ENCODE peak calls at places on chromosomes 13 and 19, in five cellular contexts. C, O, N, F and J are unnamed samples.

GRCh38 chr19:13995017-13995728 is 10.9 kb downstream of the RFX1 start:
- DNase-seq in C (no peak), O (no peak), N (no peak), F (no peak), J (no peak)

GRCh38 chr13:73001971-73002370 is 56.8 kb upstream of the KLF5 start:
- DNase-seq in C (no peak), O (no peak), N (no peak), F (no peak), J (no peak)

GRCh38 chr13:66312312-66313087 is 917.6 kb downstream of the PCDH9 start:
- DNase-seq in C (no peak), O (no peak), N (peak), F (no peak), J (peak)

GRCh38 chr19:45451181-45451849 is 16.5 kb upstream of the FOSB start:
- DNase-seq in C (no peak), O (no peak), N (no peak), F (no peak), J (no peak)

GRCh38 chr19:44540736-44541135 is 11.3 kb upstream of the CEACAM20 start:
- DNase-seq in C (no peak), O (no peak), N (no peak), F (no peak), J (no peak)

GRCh38 chr13:39347926-39348901 is 254.8 kb downstream of the LHFPL6 start:
- DNase-seq in C (no peak), O (no peak), N (no peak), F (no peak), J (no peak)

GRCh38 chr19:16525751-16526481 is 16.3 kb downstream of the CHERP start:
- DNase-seq in C (peak), O (no peak), N (no peak), F (no peak), J (no peak)

GRCh38 chr19:42255766-42256750 is 1.1 kb upstream of the ERF start:
- DNase-seq in C (no peak), O (peak), N (no peak), F (no peak), J (peak)

GRCh38 chr19:36136975-36137686 is 2.7 kb upstream of the CAPNS1 start:
- DNase-seq in C (no peak), O (no peak), N (no peak), F (no peak), J (peak)

GRCh38 chr19:44602071-44602470 is 11.3 kb upstream of the IGSF23 start:
- DNase-seq in C (no peak), O (no peak), N (no peak), F (no peak), J (no peak)

GRCh38 chr19:31135841-31136240 is 213.4 kb downstream of the TSHZ3 start:
- DNase-seq in C (no peak), O (no peak), N (no peak), F (no peak), J (no peak)

GRCh38 chr19:1274852-1275259 is 474 bp upstream of the FAM174C start:
- DNase-seq in C (peak), O (peak), N (no peak), F (no peak), J (no peak)

GRCh38 chr19:10508707-10509106 is 5.6 kb upstream of the KEAP1 start:
- DNase-seq in C (no peak), O (no peak), N (no peak), F (no peak), J (no peak)

GRCh38 chr19:44142014-44142523 is 715 bp downstream of the ZNF234 start:
- DNase-seq in C (peak), O (no peak), N (peak), F (no peak), J (no peak)

GRCh38 chr19:2616741-2617392 is 85.6 kb downstream of the GNG7 start:
- DNase-seq in C (no peak), O (no peak), N (peak), F (no peak), J (no peak)

GRCh38 chr19:13036366-13036976 is 41.2 kb downstream of the NFIX start:
- DNase-seq in C (peak), O (no peak), N (no peak), F (no peak), J (no peak)

GRCh38 chr19:44582581-44583265 is 30.6 kb upstream of the IGSF23 start:
- DNase-seq in C (peak), O (peak), N (no peak), F (no peak), J (peak)

GRCh38 chr19:8334458-8335342 is 8.4 kb downstream of the KANK3 start:
- DNase-seq in C (peak), O (peak), N (peak), F (no peak), J (peak)

GRCh38 chr19:3517638-3518037 is 11.5 kb downstream of the FZR1 start:
- DNase-seq in C (no peak), O (no peak), N (no peak), F (no peak), J (no peak)

GRCh38 chr19:33530261-33530660 is 8.7 kb upstream of the PEPD start:
- DNase-seq in C (no peak), O (no peak), N (no peak), F (no peak), J (no peak)

GRCh38 chr19:14347999-14348889 is 33.0 kb upstream of the ADGRE5 start:
- DNase-seq in C (peak), O (peak), N (peak), F (no peak), J (peak)

GRCh38 chr13:66780814-66781213 is 449.3 kb downstream of the PCDH9 start:
- DNase-seq in C (no peak), O (no peak), N (no peak), F (no peak), J (no peak)

DNA sequence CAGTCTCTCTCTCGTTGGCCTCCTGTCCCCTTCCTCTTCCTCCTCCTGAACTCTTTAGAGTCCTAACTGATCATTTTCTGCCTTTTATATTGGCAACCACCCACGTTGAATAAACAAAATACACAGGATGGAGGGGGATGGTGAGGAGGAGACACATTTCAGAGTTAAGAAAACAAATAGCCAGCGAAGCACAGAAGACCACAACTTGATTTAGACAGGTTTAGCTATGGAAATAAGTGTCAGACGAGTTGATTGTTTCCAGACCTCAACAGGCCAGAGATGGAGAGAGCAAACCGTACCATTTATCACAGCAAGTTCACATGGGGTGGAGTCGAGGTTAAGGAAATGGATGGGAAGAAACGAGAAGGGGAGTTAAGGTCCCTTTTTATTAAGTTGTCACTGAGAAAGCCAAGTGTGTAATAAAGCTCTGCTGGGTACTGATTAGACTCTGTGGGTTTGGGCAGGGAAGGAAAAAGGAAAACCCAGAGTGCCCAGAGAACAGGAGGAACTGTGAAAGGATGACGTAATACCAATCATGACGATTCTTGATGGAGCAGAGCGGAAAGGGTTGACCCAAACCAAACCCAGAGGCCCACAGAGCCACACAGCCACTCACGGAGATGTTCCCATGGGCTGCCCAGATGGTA is 11.1 kb upstream of the SERP2 start:
- DNase-seq in C (no peak), O (no peak), N (no peak), F (no peak), J (no peak)
- TF ChIP-seq RFX5 in C (no peak), O (no peak), N (no peak), F (no peak), J (no peak)

GRCh38 chr13:47175172-47175806 is 278.4 kb upstream of the HTR2A start:
- DNase-seq in C (no peak), O (no peak), N (no peak), F (no peak), J (no peak)
- TF ChIP-seq REST in C (no peak), O (no peak), N (no peak), F (no peak), J (no peak)

GRCh38 chr13:41652735-41653361 is 195.5 kb downstream of the RGCC start:
- DNase-seq in C (peak), O (peak), N (peak), F (no peak), J (peak)

GRCh38 chr13:41655997-41656396 is 198.6 kb downstream of the RGCC start:
- DNase-seq in C (no peak), O (no peak), N (no peak), F (no peak), J (no peak)

GRCh38 chr13:41651413-41652068 is 194.2 kb downstream of the RGCC start:
- DNase-seq in C (no peak), O (no peak), N (no peak), F (no peak), J (no peak)

GRCh38 chr13:41658057-41658642 is 200.8 kb downstream of the RGCC start:
- DNase-seq in C (no peak), O (no peak), N (no peak), F (no peak), J (no peak)

GRCh38 chr13:41654800-41655199 is 197.4 kb downstream of the RGCC start:
- DNase-seq in C (no peak), O (no peak), N (no peak), F (no peak), J (no peak)
- TF ChIP-seq MAX in C (no peak), O (no peak), N (no peak), F (no peak), J (no peak)

GRCh38 chr19:28184997-28185396 is 1028.0 kb downstream of the UQCRFS1 start:
- DNase-seq in C (no peak), O (no peak), N (no peak), F (no peak), J (no peak)
- TF ChIP-seq RFX5 in C (no peak), O (no peak), N (no peak), F (no peak), J (no peak)

DNA sequence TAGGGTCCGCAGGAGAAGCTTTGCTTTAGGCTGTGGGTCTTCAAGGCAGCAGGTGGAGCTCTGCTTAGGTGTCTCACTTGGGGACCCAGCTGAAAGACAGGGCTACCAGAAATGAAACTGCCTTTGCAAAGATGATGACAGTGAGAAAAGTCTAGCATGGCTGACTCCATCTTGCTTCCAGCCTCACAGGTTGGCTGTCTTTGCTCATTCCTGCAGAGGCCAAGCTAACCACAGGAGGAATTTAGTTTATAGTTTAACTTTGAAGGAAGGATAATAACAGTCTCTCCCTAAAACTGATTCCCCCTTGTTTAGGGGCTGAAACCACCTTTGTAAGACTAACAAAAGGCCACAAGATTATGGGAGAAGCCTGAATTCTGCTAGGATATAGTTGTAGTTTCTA is 252.4 kb downstream of the UQCRFS1 start:
- DNase-seq in C (no peak), O (no peak), N (no peak), F (no peak), J (no peak)
- TF ChIP-seq REST in C (no peak), O (no peak), N (no peak), F (no peak), J (no peak)

GRCh38 chr13:50244913-50245574 is 229.8 kb downstream of the KCNRG start:
- DNase-seq in C (peak), O (no peak), N (peak), F (peak), J (peak)
- TF ChIP-seq MAX in C (no peak), O (peak), N (peak), F (no peak), J (peak)

GRCh38 chr13:99733346-99733745 is 232.1 kb downstream of the TM9SF2 start:
- DNase-seq in C (no peak), O (no peak), N (no peak), F (no peak), J (no peak)

GRCh38 chr13:99726261-99726894 is 225.1 kb downstream of the TM9SF2 start:
- DNase-seq in C (no peak), O (no peak), N (no peak), F (no peak), J (no peak)

GRCh38 chr13:99731747-99732146 is 230.5 kb downstream of the TM9SF2 start:
- DNase-seq in C (no peak), O (peak), N (no peak), F (no peak), J (no peak)

GRCh38 chr13:99730403-99730802 is 229.1 kb downstream of the TM9SF2 start:
- DNase-seq in C (no peak), O (no peak), N (no peak), F (no peak), J (no peak)

DNA sequence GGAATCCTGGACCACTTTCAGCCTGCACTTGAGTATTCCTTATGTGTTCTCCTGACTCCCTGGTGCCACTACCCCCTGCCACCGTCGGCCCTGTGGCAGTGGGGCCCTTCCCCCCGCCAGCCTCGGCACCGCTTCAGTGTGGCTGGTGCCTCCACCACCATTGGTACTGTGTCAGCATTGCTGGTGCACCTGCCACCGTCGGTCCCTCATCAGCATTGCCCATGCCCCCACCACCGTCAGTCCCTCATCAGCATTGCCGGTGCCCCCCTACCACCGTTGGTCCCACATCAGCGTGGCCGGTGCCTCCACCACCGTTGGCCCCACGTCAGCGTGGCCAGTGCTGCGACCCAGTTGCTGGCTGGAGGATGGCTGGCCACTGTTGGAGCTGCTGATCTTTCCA is 228.5 kb downstream of the TM9SF2 start:
- DNase-seq in C (no peak), O (no peak), N (no peak), F (no peak), J (no peak)
- TF ChIP-seq RFX5 in C (no peak), O (no peak), N (no peak), F (no peak), J (no peak)